ENCODE peak calls at places on chromosomes 12 and 14, in seven cellular contexts. One of them, this sample, is unnamed. For H3K4me1, the result is how much of the 10 kb centered on the place peaks cover.

GRCh38 chr12:62903151-62903550 is 31.8 kb downstream of the PPM1H start:
- DNase-seq in Peyer's patch: no peak
- DNase-seq in esophagus squamous epithelium: no peak
- DNase-seq in sigmoid colon: no peak
- DNase-seq in K562: no peak
- DNase-seq in stomach: no peak
- DNase-seq in uterus: no peak
- DNase-seq in this sample: no peak

GRCh38 chr14:50831704-50832130 is 755 bp upstream of the NIN start:
- DNase-seq in esophagus squamous epithelium: no peak
- DNase-seq in Peyer's patch: no peak
- DNase-seq in K562: no peak
- DNase-seq in sigmoid colon: no peak
- DNase-seq in uterus: peak
- DNase-seq in stomach: no peak
- DNase-seq in this sample: no peak

GRCh38 chr12:94621662-94622359 is 28.5 kb downstream of the TMCC3 start:
- DNase-seq in K562: no peak
- DNase-seq in stomach: no peak
- DNase-seq in esophagus squamous epithelium: no peak
- DNase-seq in Peyer's patch: peak
- DNase-seq in sigmoid colon: no peak
- DNase-seq in uterus: no peak
- DNase-seq in this sample: no peak

GRCh38 chr12:49707812-49708147 is 575 bp upstream of the FMNL3 start:
- DNase-seq in sigmoid colon: no peak
- DNase-seq in K562: no peak
- DNase-seq in Peyer's patch: no peak
- DNase-seq in esophagus squamous epithelium: no peak
- DNase-seq in stomach: no peak
- DNase-seq in uterus: no peak
- DNase-seq in this sample: no peak

GRCh38 chr14:103854822-103855733 is 7.7 kb upstream of the PPP1R13B start:
- DNase-seq in Peyer's patch: no peak
- DNase-seq in K562: no peak
- DNase-seq in stomach: peak
- DNase-seq in sigmoid colon: no peak
- DNase-seq in uterus: peak
- DNase-seq in esophagus squamous epithelium: no peak
- DNase-seq in this sample: peak

GRCh38 chr12:75437564-75437963 is 43.0 kb upstream of the GLIPR1 start:
- DNase-seq in esophagus squamous epithelium: no peak
- DNase-seq in stomach: no peak
- DNase-seq in sigmoid colon: no peak
- DNase-seq in Peyer's patch: no peak
- DNase-seq in K562: no peak
- DNase-seq in uterus: no peak
- DNase-seq in this sample: no peak

GRCh38 chr12:38113991-38114390 is 202.6 kb upstream of the ALG10B start:
- DNase-seq in uterus: no peak
- DNase-seq in esophagus squamous epithelium: no peak
- DNase-seq in Peyer's patch: no peak
- DNase-seq in sigmoid colon: no peak
- DNase-seq in stomach: no peak
- DNase-seq in K562: no peak
- DNase-seq in this sample: no peak

GRCh38 chr14:49774111-49774510 is 6.2 kb downstream of the KLHDC2 start:
- DNase-seq in uterus: no peak
- DNase-seq in K562: no peak
- DNase-seq in stomach: no peak
- DNase-seq in esophagus squamous epithelium: no peak
- DNase-seq in Peyer's patch: no peak
- DNase-seq in sigmoid colon: no peak
- DNase-seq in this sample: no peak

GRCh38 chr12:2877047-2877958 is at the start of the genes FOXM1 and RHNO1:
- DNase-seq in K562: peak
- DNase-seq in uterus: peak
- DNase-seq in sigmoid colon: peak
- DNase-seq in esophagus squamous epithelium: no peak
- DNase-seq in Peyer's patch: peak
- DNase-seq in stomach: peak
- DNase-seq in this sample: peak

GRCh38 chr14:103818870-103819269 is 28.5 kb downstream of the PPP1R13B start:
- DNase-seq in esophagus squamous epithelium: no peak
- DNase-seq in stomach: no peak
- DNase-seq in K562: no peak
- DNase-seq in Peyer's patch: no peak
- DNase-seq in sigmoid colon: no peak
- DNase-seq in uterus: no peak
- DNase-seq in this sample: no peak

GRCh38 chr14:92600318-92601053 is 86.9 kb downstream of the RIN3 start:
- DNase-seq in sigmoid colon: no peak
- DNase-seq in esophagus squamous epithelium: no peak
- DNase-seq in Peyer's patch: no peak
- DNase-seq in uterus: no peak
- DNase-seq in K562: no peak
- DNase-seq in stomach: no peak
- DNase-seq in this sample: no peak

GRCh38 chr14:106417224-106418049 is 891.1 kb downstream of the TMEM121 start:
- DNase-seq in Peyer's patch: peak
- DNase-seq in sigmoid colon: no peak
- DNase-seq in esophagus squamous epithelium: no peak
- DNase-seq in K562: peak
- DNase-seq in uterus: no peak
- DNase-seq in stomach: peak
- DNase-seq in this sample: peak

GRCh38 chr14:51977075-51977474 is 12.3 kb upstream of the RTRAF start:
- DNase-seq in esophagus squamous epithelium: no peak
- DNase-seq in sigmoid colon: no peak
- DNase-seq in stomach: no peak
- DNase-seq in uterus: no peak
- DNase-seq in Peyer's patch: no peak
- DNase-seq in K562: no peak
- DNase-seq in this sample: no peak

GRCh38 chr12:49041881-49042484 is 18.6 kb downstream of the KMT2D start:
- DNase-seq in sigmoid colon: no peak
- DNase-seq in uterus: no peak
- DNase-seq in K562: no peak
- DNase-seq in Peyer's patch: no peak
- DNase-seq in esophagus squamous epithelium: no peak
- DNase-seq in stomach: no peak
- DNase-seq in this sample: no peak

GRCh38 chr14:78403278-78403815 is 233.2 kb downstream of the NRXN3 start:
- DNase-seq in sigmoid colon: no peak
- DNase-seq in stomach: no peak
- DNase-seq in Peyer's patch: no peak
- DNase-seq in K562: no peak
- DNase-seq in esophagus squamous epithelium: no peak
- DNase-seq in uterus: no peak
- DNase-seq in this sample: no peak

GRCh38 chr14:101276309-101277091 is 284.8 kb upstream of the DIO3 start:
- DNase-seq in stomach: no peak
- DNase-seq in esophagus squamous epithelium: no peak
- DNase-seq in uterus: no peak
- DNase-seq in K562: no peak
- DNase-seq in Peyer's patch: no peak
- DNase-seq in sigmoid colon: no peak
- DNase-seq in this sample: no peak

GRCh38 chr14:54901380-54902142 is 1.1 kb downstream of the GCH1 start:
- DNase-seq in sigmoid colon: peak
- DNase-seq in K562: no peak
- DNase-seq in Peyer's patch: peak
- DNase-seq in stomach: no peak
- DNase-seq in esophagus squamous epithelium: no peak
- DNase-seq in uterus: no peak
- DNase-seq in this sample: peak

GRCh38 chr14:63203618-63204406 is 431 bp upstream of the RHOJ start:
- DNase-seq in sigmoid colon: peak
- DNase-seq in stomach: peak
- DNase-seq in K562: no peak
- DNase-seq in uterus: peak
- DNase-seq in esophagus squamous epithelium: peak
- DNase-seq in Peyer's patch: peak
- DNase-seq in this sample: peak

DNA sequence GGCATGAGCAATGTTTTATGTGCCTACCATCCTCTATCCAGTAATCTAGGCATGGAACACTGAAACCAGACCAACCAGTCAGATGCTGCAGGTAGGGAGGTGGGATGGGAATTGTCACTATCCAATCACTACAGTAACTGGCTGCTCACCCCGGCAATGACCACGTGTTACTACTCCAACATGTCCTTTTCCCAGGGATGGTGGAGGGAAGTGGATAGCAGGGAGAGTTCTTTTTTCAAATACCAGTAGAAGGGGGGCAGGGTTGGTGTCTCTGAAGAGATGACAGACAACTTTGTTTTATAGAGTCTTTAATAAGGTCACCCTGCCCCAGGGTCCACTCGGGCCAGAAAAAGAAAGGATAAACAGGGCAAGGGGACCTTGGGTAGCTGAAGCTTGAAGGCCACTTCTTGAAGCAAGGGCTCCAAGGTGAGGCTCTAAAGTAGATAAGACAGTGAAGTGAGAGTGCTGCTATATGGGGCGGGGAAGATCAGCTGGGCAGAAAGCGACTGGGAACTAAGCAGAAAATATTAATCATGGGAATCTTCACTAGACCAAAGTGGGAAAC is 14.7 kb upstream of the CDH24 start:
- DNase-seq in esophagus squamous epithelium: no peak
- DNase-seq in sigmoid colon: no peak
- DNase-seq in Peyer's patch: peak
- DNase-seq in stomach: no peak
- DNase-seq in uterus: no peak
- DNase-seq in K562: no peak
- DNase-seq in this sample: no peak
- TF ChIP-seq POLR2A in esophagus squamous epithelium: no peak
- TF ChIP-seq POLR2A in sigmoid colon: no peak
- TF ChIP-seq POLR2A in Peyer's patch: no peak
- TF ChIP-seq POLR2A in stomach: no peak
- TF ChIP-seq POLR2A in uterus: no peak
- TF ChIP-seq POLR2A in K562: no peak
- TF ChIP-seq POLR2A in this sample: no peak

DNA sequence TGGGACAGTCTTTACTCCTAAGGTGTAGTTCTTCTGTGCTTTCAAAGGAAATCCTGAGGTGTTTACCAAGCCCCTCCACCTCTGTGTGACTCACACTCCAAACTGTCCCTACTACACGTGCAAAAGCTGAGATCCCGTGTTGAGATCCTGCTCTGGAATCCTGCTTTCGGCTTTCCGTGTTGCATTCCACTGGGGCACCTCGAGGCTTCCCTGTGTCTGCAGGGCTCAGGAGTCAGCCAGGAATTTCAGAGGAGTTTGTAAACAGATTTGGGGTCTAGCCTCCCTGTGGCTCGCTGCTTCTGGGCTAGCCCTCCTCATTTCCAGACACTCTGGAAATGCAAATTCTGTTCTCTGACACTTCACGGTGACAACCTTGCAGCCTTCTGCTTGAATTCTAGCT is 48.4 kb downstream of the CACNA2D4 start:
- DNase-seq in uterus: no peak
- DNase-seq in stomach: no peak
- DNase-seq in K562: no peak
- DNase-seq in esophagus squamous epithelium: no peak
- DNase-seq in Peyer's patch: no peak
- DNase-seq in sigmoid colon: no peak
- DNase-seq in this sample: no peak
- H3K4me1 ChIP-seq in uterus: under half
- H3K4me1 ChIP-seq in stomach: under half
- H3K4me1 ChIP-seq in K562: under half
- H3K4me1 ChIP-seq in esophagus squamous epithelium: under half
- H3K4me1 ChIP-seq in Peyer's patch: under half
- H3K4me1 ChIP-seq in sigmoid colon: under half
- H3K4me1 ChIP-seq in this sample: under half

GRCh38 chr12:108845696-108846095 is 11.7 kb downstream of the SSH1 start:
- DNase-seq in Peyer's patch: no peak
- DNase-seq in esophagus squamous epithelium: no peak
- DNase-seq in K562: no peak
- DNase-seq in sigmoid colon: no peak
- DNase-seq in uterus: no peak
- DNase-seq in stomach: no peak
- DNase-seq in this sample: peak

GRCh38 chr12:108850854-108851573 is 6.4 kb downstream of the SSH1 start:
- DNase-seq in K562: peak
- DNase-seq in uterus: peak
- DNase-seq in sigmoid colon: peak
- DNase-seq in Peyer's patch: peak
- DNase-seq in stomach: no peak
- DNase-seq in esophagus squamous epithelium: no peak
- DNase-seq in this sample: peak

GRCh38 chr12:108846320-108846719 is 11.1 kb downstream of the SSH1 start:
- DNase-seq in uterus: no peak
- DNase-seq in K562: no peak
- DNase-seq in esophagus squamous epithelium: no peak
- DNase-seq in Peyer's patch: no peak
- DNase-seq in sigmoid colon: peak
- DNase-seq in stomach: no peak
- DNase-seq in this sample: peak

GRCh38 chr12:108849653-108850052 is 7.7 kb downstream of the SSH1 start:
- DNase-seq in esophagus squamous epithelium: no peak
- DNase-seq in sigmoid colon: no peak
- DNase-seq in K562: peak
- DNase-seq in stomach: no peak
- DNase-seq in Peyer's patch: no peak
- DNase-seq in uterus: no peak
- DNase-seq in this sample: peak

DNA sequence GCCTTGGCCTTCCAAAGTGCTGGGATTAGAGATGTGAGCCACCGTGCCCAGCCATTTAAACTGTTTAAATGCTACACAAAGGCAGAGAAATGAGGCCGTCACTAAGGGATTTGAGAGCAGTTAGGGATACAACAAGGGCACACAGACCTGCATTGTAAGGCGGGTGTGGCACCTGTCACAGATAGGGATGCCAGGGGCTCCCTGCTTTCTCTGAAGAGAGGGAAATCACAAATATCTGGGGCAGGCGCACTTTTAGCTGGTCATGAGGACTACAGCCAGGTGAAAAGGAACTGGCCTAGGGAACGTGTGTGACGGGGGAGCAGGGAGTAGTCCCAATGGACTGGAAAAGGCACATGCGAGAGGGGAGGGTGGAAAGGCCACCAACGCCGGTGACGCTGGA is 9.7 kb downstream of the SSH1 start:
- DNase-seq in esophagus squamous epithelium: no peak
- DNase-seq in sigmoid colon: no peak
- DNase-seq in stomach: no peak
- DNase-seq in K562: peak
- DNase-seq in uterus: no peak
- DNase-seq in Peyer's patch: no peak
- DNase-seq in this sample: peak
- H3K27ac ChIP-seq in esophagus squamous epithelium: no peak
- H3K27ac ChIP-seq in sigmoid colon: peak
- H3K27ac ChIP-seq in stomach: peak
- H3K27ac ChIP-seq in K562: no peak
- H3K27ac ChIP-seq in uterus: no peak
- H3K27ac ChIP-seq in Peyer's patch: no peak
- H3K27ac ChIP-seq in this sample: peak

DNA sequence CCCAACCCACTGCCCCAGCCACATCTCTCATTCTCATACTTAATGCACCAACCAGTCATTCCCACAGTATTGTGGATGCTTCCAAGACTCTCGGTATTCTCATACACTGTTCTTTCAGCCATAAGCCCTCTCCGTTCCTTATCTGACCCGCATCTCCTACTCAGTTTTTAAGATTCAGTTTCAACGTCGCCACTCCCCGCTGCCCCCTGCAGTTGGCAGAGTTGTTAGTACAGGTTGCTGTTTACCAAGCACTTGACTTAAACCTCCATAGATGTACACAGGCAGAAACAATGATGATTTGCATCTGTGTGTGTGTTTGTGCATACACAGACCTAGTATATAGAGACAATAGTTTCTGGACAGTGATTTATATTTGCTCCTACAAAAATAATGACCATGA is 40.2 kb downstream of the PAH start:
- DNase-seq in uterus: no peak
- DNase-seq in Peyer's patch: no peak
- DNase-seq in stomach: no peak
- DNase-seq in esophagus squamous epithelium: no peak
- DNase-seq in sigmoid colon: no peak
- DNase-seq in K562: no peak
- DNase-seq in this sample: no peak
- TF ChIP-seq POLR2A in uterus: no peak
- TF ChIP-seq POLR2A in Peyer's patch: no peak
- TF ChIP-seq POLR2A in stomach: no peak
- TF ChIP-seq POLR2A in esophagus squamous epithelium: no peak
- TF ChIP-seq POLR2A in sigmoid colon: no peak
- TF ChIP-seq POLR2A in K562: no peak
- TF ChIP-seq POLR2A in this sample: no peak